ENCODE peak calls at places on chromosomes 4 and X, in four cellular contexts. S is K562, Q is GM12878, D is A549. R is an unnamed sample.

GRCh38 chr4:1244081-1244977 is 4.6 kb downstream of the CTBP1 start:
- DNase-seq in S (no peak), Q (no peak), D (no peak), R (no peak)

GRCh38 chr4:137310156-137310555 is 222.1 kb downstream of the PCDH18 start:
- DNase-seq in S (no peak), D (no peak), Q (no peak), R (no peak)

GRCh38 chr4:33086351-33086900 is 2366.3 kb downstream of the PCDH7 start:
- DNase-seq in D (no peak), Q (no peak), S (no peak), R (no peak)

GRCh38 chr4:4995103-4995761 is 24.0 kb downstream of the CYTL1 start:
- DNase-seq in S (peak), Q (no peak), D (peak), R (peak)

GRCh38 chr4:86935499-86935832 is 655 bp downstream of the AFF1 start:
- DNase-seq in D (no peak), S (peak), Q (no peak), R (no peak)

GRCh38 chr4:158282252-158282651 is 72.0 kb downstream of the TMEM144 start:
- DNase-seq in S (peak), D (no peak), Q (no peak), R (no peak)

GRCh38 chrX:155279873-155280272 is 15.6 kb upstream of the RAB39B start:
- DNase-seq in D (no peak), Q (no peak), S (no peak), R (no peak)

GRCh38 chr4:100372432-100372831 is 145.4 kb downstream of the EMCN start:
- DNase-seq in S (no peak), D (peak), Q (no peak), R (no peak)

GRCh38 chr4:109079731-109080130 is 222.7 kb downstream of the COL25A1 start:
- DNase-seq in S (no peak), D (no peak), Q (no peak), R (no peak)

GRCh38 chr4:88158360-88159136 is at the start of gene ABCG2:
- DNase-seq in D (peak), S (peak), Q (no peak), R (no peak)

GRCh38 chr4:13142191-13142590 is 341.9 kb downstream of the RAB28 start:
- DNase-seq in S (no peak), Q (no peak), D (no peak), R (no peak)

GRCh38 chr4:54228563-54229501 is at the start of gene PDGFRA:
- DNase-seq in S (no peak), Q (no peak), D (no peak), R (no peak)

GRCh38 chr4:13493793-13494192 is 9.7 kb upstream of the RAB28 start:
- DNase-seq in D (no peak), S (no peak), Q (no peak), R (no peak)

GRCh38 chr4:118825799-118826198 is 10.1 kb downstream of the SEC24D start:
- DNase-seq in S (no peak), Q (no peak), D (no peak), R (no peak)

GRCh38 chr4:54271464-54271863 is 42.4 kb downstream of the PDGFRA start:
- DNase-seq in D (no peak), Q (no peak), S (no peak), R (no peak)

GRCh38 chrX:136147320-136147901 is at the start of gene FHL1:
- DNase-seq in D (peak), Q (no peak), S (peak), R (no peak)

GRCh38 chrX:19344207-19344534 is 444 bp downstream of the PDHA1 start:
- DNase-seq in Q (no peak), D (no peak), S (peak), R (no peak)

GRCh38 chr4:4379540-4380087 is 7.3 kb upstream of the NSG1 start:
- DNase-seq in Q (no peak), S (no peak), D (no peak), R (no peak)

GRCh38 chr4:157739237-157739636 is 433.6 kb downstream of the GASK1B start:
- DNase-seq in D (no peak), Q (no peak), S (no peak), R (no peak)

GRCh38 chr4:155085843-155086530 is 122.4 kb upstream of the NPY2R start:
- DNase-seq in S (no peak), Q (no peak), D (no peak), R (no peak)

GRCh38 chr4:7648813-7649395 is 214.2 kb upstream of the PSAPL1 start:
- DNase-seq in S (no peak), D (no peak), Q (no peak), R (no peak)

GRCh38 chr4:145099653-145100052 is 1.5 kb downstream of the ABCE1 start:
- DNase-seq in S (no peak), Q (no peak), D (no peak), R (no peak)

GRCh38 chr4:145097331-145097820 is 620 bp downstream of the ANAPC10 start:
- DNase-seq in Q (no peak), D (no peak), S (no peak), R (no peak)

GRCh38 chr4:145101091-145101490 is 3.0 kb downstream of the ABCE1 start:
- DNase-seq in D (no peak), S (no peak), Q (no peak), R (no peak)

GRCh38 chr4:145098675-145099037 is 545 bp downstream of the ABCE1 start:
- DNase-seq in D (peak), Q (no peak), S (peak), R (peak)

GRCh38 chr4:145097821-145098674 is at the start of the genes ABCE1 and ANAPC10:
- DNase-seq in D (peak), S (peak), Q (peak), R (peak)
- TF ChIP-seq CTCF in D (peak), S (peak), Q (no peak), R (peak)

GRCh38 chr4:113845138-113845537 is 83.6 kb upstream of the CAMK2D start:
- DNase-seq in Q (no peak), D (no peak), S (no peak), R (no peak)
- H3K27ac ChIP-seq in Q (no peak), D (no peak), S (no peak), R (no peak)

GRCh38 chr4:168560184-168560834 is 63.5 kb downstream of the PALLD start:
- DNase-seq in S (no peak), Q (no peak), D (no peak), R (no peak)
- TF ChIP-seq REST in S (no peak), Q (no peak), D (no peak), R (no peak)

GRCh38 chrX:93591398-93591797 is 82.0 kb downstream of the NAP1L3 start:
- DNase-seq in D (no peak), Q (no peak), S (no peak), R (no peak)
- TF ChIP-seq CTCF in D (no peak), Q (no peak), S (no peak), R (no peak)

R was measured in Panc1.